ENCODE peak calls at places on chromosomes 3 and 15, in seven cellular contexts. D, U, G, J, K, Y and B are unnamed samples.

GRCh38 chr3:73431136-73431933 is 193.4 kb downstream of the PDZRN3 start:
- DNase-seq in G (no peak), K (no peak), J (no peak), U (no peak), D (no peak), Y (no peak), B (no peak)

GRCh38 chr3:117610156-117610555 is 900.6 kb downstream of the TUSC7 start:
- DNase-seq in J (no peak), U (no peak), Y (no peak), K (no peak), D (no peak), G (no peak), B (no peak)

GRCh38 chr3:155352900-155353490 is 59.5 kb upstream of the STRIT1 start:
- DNase-seq in U (peak; percentile 21), D (no peak), K (no peak), J (peak; percentile 56), G (peak; percentile 44), Y (no peak), B (no peak)

GRCh38 chr15:68484696-68485400 is 52.9 kb upstream of the ITGA11 start:
- DNase-seq in G (peak; percentile 61), Y (no peak), K (no peak), D (no peak), U (peak; percentile 59), J (no peak), B (no peak)

GRCh38 chr3:42515391-42515916 is 13.0 kb downstream of the VIPR1 start:
- DNase-seq in K (no peak), U (no peak), Y (no peak), D (no peak), G (no peak), J (no peak), B (no peak)

GRCh38 chr3:4533489-4534443 is 40.6 kb downstream of the ITPR1 start:
- DNase-seq in Y (no peak), K (no peak), G (peak; percentile 44), U (no peak), J (peak; percentile 76), D (no peak), B (no peak)

GRCh38 chr3:108818404-108818803 is 4.2 kb upstream of the TRAT1 start:
- DNase-seq in G (peak; percentile 3), Y (no peak), K (peak; percentile 11), D (peak; percentile 34), U (peak; percentile 10), J (peak; percentile 83), B (peak; percentile 70)

GRCh38 chr15:28957606-28958498 is 72.1 kb downstream of the APBA2 start:
- DNase-seq in J (no peak), G (no peak), K (no peak), Y (no peak), U (no peak), D (no peak), B (no peak)

GRCh38 chr3:119310052-119310451 is 15.9 kb downstream of the ARHGAP31 start:
- DNase-seq in Y (peak; percentile 66), G (peak; percentile 94), U (peak; percentile 97), K (peak; percentile 50), J (peak; percentile 58), D (no peak), B (no peak)

GRCh38 chr15:40893019-40893723 is 1.1 kb upstream of the VPS18 start:
- DNase-seq in U (no peak), J (no peak), Y (no peak), D (no peak), G (no peak), K (no peak), B (peak; percentile 32)

GRCh38 chr3:60573494-60573893 is 677.8 kb downstream of the FHIT start:
- DNase-seq in J (no peak), U (peak; percentile 75), Y (no peak), K (no peak), G (peak; percentile 20), D (no peak), B (no peak)

GRCh38 chr15:94855018-94855408 is 623.7 kb downstream of the MCTP2 start:
- DNase-seq in D (no peak), Y (no peak), G (no peak), U (no peak), K (no peak), J (no peak), B (no peak)

GRCh38 chr3:124565013-124565412 is 165.2 kb upstream of the UMPS start:
- DNase-seq in G (peak; percentile 79), Y (peak; percentile 57), K (peak; percentile 84), U (peak; percentile 70), D (no peak), J (peak; percentile 84), B (peak; percentile 81)

GRCh38 chr3:39280569-39280968 is 733 bp upstream of the CX3CR1 start:
- DNase-seq in J (no peak), D (no peak), Y (no peak), G (no peak), U (no peak), K (no peak), B (no peak)

GRCh38 chr15:38377547-38378161 is 76.3 kb upstream of the FAM98B start:
- DNase-seq in U (peak; percentile 22), J (no peak), K (no peak), G (peak; percentile 33), D (no peak), Y (no peak), B (no peak)
- H3K4me2 ChIP-seq in U (peak overlapping the region; percentile 23), J (no peak overlapping the region), K (no peak overlapping the region), G (no peak overlapping the region), D (no peak overlapping the region), Y (no peak overlapping the region), B (no peak overlapping the region)

GRCh38 chr15:74569731-74570070 is 28.7 kb downstream of the ARID3B start:
- DNase-seq in U (no peak), G (no peak), K (no peak), J (no peak), Y (peak; percentile 52), D (no peak), B (no peak)
- H2AK5ac ChIP-seq in U (peak overlapping the region; percentile 12), G (no peak overlapping the region), K (no peak overlapping the region), J (no peak overlapping the region), Y (no peak overlapping the region), D (no peak overlapping the region), B (no peak overlapping the region)

GRCh38 chr3:163890661-163891060 is 1187.6 kb downstream of the SI start:
- DNase-seq in Y (no peak), U (no peak), D (no peak), G (no peak), K (peak; percentile 1), J (peak; percentile 87), B (no peak)
- H2BK5ac ChIP-seq in Y (no peak overlapping the region), U (no peak overlapping the region), D (no peak overlapping the region), G (no peak overlapping the region), K (no peak overlapping the region), J (no peak overlapping the region), B (no peak overlapping the region)

GRCh38 chr3:35639251-35640185 is at the start of gene ARPP21:
- DNase-seq in J (peak; percentile 37), U (no peak), Y (no peak), D (no peak), G (peak; percentile 2), K (peak; percentile 49), B (peak; percentile 57)

GRCh38 chr3:35633332-35634124 is 5.8 kb upstream of the ARPP21 start:
- DNase-seq in G (no peak), J (no peak), Y (no peak), D (no peak), U (no peak), K (no peak), B (no peak)

GRCh38 chr3:35635931-35636683 is 3.2 kb upstream of the ARPP21 start:
- DNase-seq in U (no peak), D (no peak), Y (no peak), J (no peak), G (no peak), K (no peak), B (no peak)

GRCh38 chr3:35638640-35639250 is 580 bp upstream of the ARPP21 start:
- DNase-seq in Y (no peak), G (no peak), D (no peak), J (no peak), U (no peak), K (no peak), B (no peak)

GRCh38 chr3:35635407-35635806 is 3.9 kb upstream of the ARPP21 start:
- DNase-seq in K (no peak), G (no peak), J (no peak), D (no peak), U (no peak), Y (no peak), B (no peak)
- H3K4me2 ChIP-seq in K (no peak overlapping the region), G (no peak overlapping the region), J (no peak overlapping the region), D (no peak overlapping the region), U (no peak overlapping the region), Y (no peak overlapping the region), B (no peak overlapping the region)

DNA sequence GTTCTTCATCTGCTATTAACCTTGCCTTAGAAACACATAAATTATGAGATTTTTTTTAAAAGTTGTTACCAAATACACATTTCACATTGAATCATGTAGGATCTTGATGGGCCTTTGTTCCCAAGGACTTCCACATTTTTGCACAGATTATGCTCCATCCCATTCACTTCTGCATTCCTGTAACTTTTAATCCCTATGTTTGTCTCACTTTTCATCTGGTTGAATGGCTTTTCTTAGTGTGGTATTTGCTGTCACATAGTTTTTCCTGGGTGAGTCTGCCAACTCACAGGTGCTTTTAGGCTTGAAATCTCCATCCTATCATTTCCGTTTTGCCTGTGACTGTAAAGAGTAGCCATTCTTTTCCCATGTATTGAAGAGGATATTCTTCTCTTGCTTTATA is 297.2 kb upstream of the TPRG1 start:
- DNase-seq in G (no peak), Y (no peak), D (no peak), K (peak; percentile 45), U (no peak), J (no peak), B (no peak)
- H2AK5ac ChIP-seq in G (no peak overlapping the region), Y (no peak overlapping the region), D (no peak overlapping the region), K (no peak overlapping the region), U (no peak overlapping the region), J (no peak overlapping the region), B (no peak overlapping the region)